ENCODE peak calls at places on chromosomes 16 and 17, in ten cellular contexts. F is BE2C; H is NCI-H748 treated with DMSO at 0.1 percent for 48 hours; N is stimulated activated CD8-positive, alpha-beta memory T cell treated with anti-CD3 and anti-CD28 coated beads, Interleukin-4, amount 100 ng/mL, for 4 hours; Y is ELR; T is thoracic aorta; V is T-cell; J is NCI-H1092; R is left cardiac atrium; A is lung microvascular endothelial cell. W is an unnamed sample.
A peak's percentile ranks its signal among the peaks of the same experiment; 100 is the strongest.

GRCh38 chr16:80577485-80578280 is 36.9 kb downstream of the DYNLRB2 start:
- DNase-seq in F (no peak), H (peak; percentile 20), N (no peak), Y (no peak), T (no peak), V (no peak), J (no peak), R (no peak), A (peak; percentile 15), W (no peak)

GRCh38 chr17:82925336-82925735 is 85.5 kb upstream of the ZNF750 start:
- DNase-seq in F (no peak), H (no peak), N (no peak), Y (no peak), T (no peak), V (no peak), J (no peak), R (no peak), A (no peak), W (no peak)

GRCh38 chr17:76458580-76459490 is 5.9 kb upstream of the UBE2O start:
- DNase-seq in F (peak; percentile 85), H (no peak), N (no peak), Y (peak; percentile 84), T (no peak), V (no peak), J (peak; percentile 37), R (peak; percentile 56), A (peak; percentile 75), W (peak; percentile 64)

GRCh38 chr16:83781-84615 is 6.0 kb downstream of the MPG start:
- DNase-seq in F (no peak), H (no peak), N (no peak), Y (peak; percentile 53), T (no peak), V (no peak), J (peak; percentile 47), R (peak; percentile 65), A (peak; percentile 56), W (no peak)

GRCh38 chr17:8005951-8006730 is 3.7 kb downstream of the GUCY2D start:
- DNase-seq in F (no peak), H (peak; percentile 19), N (no peak), Y (no peak), T (no peak), V (no peak), J (no peak), R (no peak), A (no peak), W (no peak)

GRCh38 chr16:50540711-50541007 is 7.5 kb upstream of the NKD1 start:
- DNase-seq in F (no peak), H (no peak), N (no peak), Y (no peak), T (no peak), V (no peak), J (no peak), R (no peak), A (no peak), W (no peak)

GRCh38 chr17:50013079-50013478 is 18.1 kb upstream of the DLX3 start:
- DNase-seq in F (no peak), H (no peak), N (no peak), Y (no peak), T (no peak), V (no peak), J (no peak), R (no peak), A (no peak), W (no peak)

GRCh38 chr16:66434619-66435430 is 7.7 kb downstream of the BEAN1 start:
- DNase-seq in F (no peak), H (no peak), N (no peak), Y (no peak), T (no peak), V (no peak), J (no peak), R (no peak), A (peak; percentile 11), W (no peak)

GRCh38 chr17:144936-145670 is 7.7 kb downstream of the SCGB1C2 start:
- DNase-seq in F (no peak), H (no peak), N (no peak), Y (no peak), T (no peak), V (no peak), J (no peak), R (peak; percentile 7), A (no peak), W (no peak)

GRCh38 chr17:4235372-4236279 is 28.2 kb downstream of the ANKFY1 start:
- DNase-seq in F (no peak), H (no peak), N (no peak), Y (peak; percentile 40), T (no peak), V (no peak), J (no peak), R (no peak), A (no peak), W (no peak)

GRCh38 chr17:78868391-78868790 is 27.8 kb upstream of the USP36 start:
- DNase-seq in F (no peak), H (no peak), N (no peak), Y (peak; percentile 84), T (no peak), V (no peak), J (no peak), R (no peak), A (no peak), W (no peak)

GRCh38 chr17:7133424-7133823 is 18.8 kb upstream of the ASGR2 start:
- DNase-seq in F (no peak), H (no peak), N (peak; percentile 24), Y (peak; percentile 32), T (no peak), V (peak; percentile 44), J (no peak), R (peak; percentile 47), A (peak; percentile 88), W (no peak)

GRCh38 chr16:15897834-15898254 is 9.4 kb upstream of the CEP20 start:
- DNase-seq in F (no peak), H (no peak), N (no peak), Y (peak; percentile 60), T (no peak), V (no peak), J (no peak), R (no peak), A (no peak), W (peak; percentile 32)

GRCh38 chr16:55510185-55510805 is 1.4 kb downstream of the LPCAT2 start:
- DNase-seq in F (no peak), H (no peak), N (no peak), Y (no peak), T (no peak), V (no peak), J (no peak), R (no peak), A (no peak), W (no peak)

GRCh38 chr17:72984145-72984924 is 108.2 kb downstream of the SLC39A11 start:
- DNase-seq in F (no peak), H (no peak), N (no peak), Y (peak; percentile 96), T (no peak), V (no peak), J (no peak), R (no peak), A (no peak), W (no peak)

GRCh38 chr17:12020595-12021590 is at the start of gene MAP2K4:
- DNase-seq in F (peak; percentile 83), H (peak; percentile 56), N (peak; percentile 97), Y (peak; percentile 87), T (peak; percentile 54), V (peak; percentile 96), J (peak; percentile 45), R (peak; percentile 91), A (peak; percentile 93), W (peak; percentile 83)

GRCh38 chr17:21024024-21024423 is 18.8 kb downstream of the USP22 start:
- DNase-seq in F (no peak), H (no peak), N (no peak), Y (no peak), T (no peak), V (no peak), J (no peak), R (no peak), A (no peak), W (no peak)

GRCh38 chr16:50204426-50205108 is 51.5 kb downstream of the TENT4B start:
- DNase-seq in F (no peak), H (no peak), N (no peak), Y (peak; percentile 64), T (no peak), V (no peak), J (no peak), R (no peak), A (no peak), W (no peak)

W was measured in RKO.